ENCODE peak calls at places on chromosomes 11 and 22, in four cellular contexts. O is NCI-H1436 treated with DMSO at 0.1 percent for 48 hours, V is upper lobe of left lung, F is foreskin keratinocyte. H is an unnamed sample.

GRCh38 chr22:33919591-33920501 is at the start of gene LARGE1:
- DNase-seq in O (no peak), V (peak), F (peak), H (peak)

GRCh38 chr11:94768602-94769511 is 701 bp downstream of the AMOTL1 start:
- DNase-seq in F (no peak), O (no peak), V (peak), H (peak)

GRCh38 chr11:86990520-86990919 is 35.3 kb upstream of the FZD4 start:
- DNase-seq in F (peak), O (no peak), V (no peak), H (no peak)

GRCh38 chr22:27778299-27779090 is 23.1 kb downstream of the MN1 start:
- DNase-seq in F (no peak), V (no peak), O (no peak), H (no peak)

GRCh38 chr11:121514998-121515671 is 62.4 kb upstream of the SORL1-AS1 start:
- DNase-seq in V (no peak), F (no peak), O (no peak), H (no peak)

GRCh38 chr11:95698939-95699562 is 90.5 kb downstream of the FAM76B start:
- DNase-seq in V (no peak), O (no peak), F (peak), H (no peak)

GRCh38 chr11:123454060-123454651 is 24.1 kb downstream of the GRAMD1B start:
- DNase-seq in F (peak), V (no peak), O (no peak), H (no peak)

GRCh38 chr11:110366234-110366633 is 63.5 kb upstream of the FDX1 start:
- DNase-seq in O (no peak), F (peak), V (no peak), H (peak)

GRCh38 chr11:76724162-76724768 is 53.7 kb upstream of the LRRC32 start:
- DNase-seq in O (no peak), V (no peak), F (no peak), H (no peak)

GRCh38 chr22:39215430-39216142 is 29.2 kb downstream of the PDGFB start:
- DNase-seq in O (no peak), F (no peak), V (no peak), H (no peak)

GRCh38 chr11:134564472-134565200 is 152.6 kb upstream of the B3GAT1 start:
- DNase-seq in V (no peak), F (no peak), O (no peak), H (no peak)

GRCh38 chr11:105245781-105246315 is 106.3 kb upstream of the CARD18 start:
- DNase-seq in O (no peak), F (no peak), V (no peak), H (no peak)

GRCh38 chr22:36144886-36145541 is 15.5 kb downstream of the APOL3 start:
- DNase-seq in F (peak), V (no peak), O (peak), H (peak)

GRCh38 chr11:61446211-61446651 is 16.3 kb downstream of the SDHAF2 start:
- DNase-seq in O (peak), F (peak), V (peak), H (peak)

GRCh38 chr22:27241430-27242110 is 560.0 kb downstream of the MN1 start:
- DNase-seq in O (no peak), F (no peak), V (peak), H (peak)

GRCh38 chr11:123483058-123483457 is 53.0 kb downstream of the GRAMD1B start:
- DNase-seq in F (peak), V (no peak), O (no peak), H (no peak)

GRCh38 chr11:47333886-47334443 is 18.5 kb downstream of the MYBPC3 start:
- DNase-seq in O (no peak), V (no peak), F (no peak), H (no peak)

GRCh38 chr22:50293441-50294318 is 13.8 kb downstream of the PLXNB2 start:
- DNase-seq in F (peak), V (peak), O (no peak), H (peak)

GRCh38 chr11:1548221-1549070 is 23.6 kb downstream of the DUSP8 start:
- DNase-seq in F (peak), V (peak), O (no peak), H (peak)

GRCh38 chr11:117002639-117003305 is 95.5 kb downstream of the SIK3 start:
- DNase-seq in O (no peak), V (no peak), F (no peak), H (no peak)

GRCh38 chr11:15095736-15096228 is 18.9 kb upstream of the INSC start:
- DNase-seq in O (no peak), V (no peak), F (peak), H (no peak)

GRCh38 chr22:42270512-42271190 is at the start of gene TCF20:
- DNase-seq in F (peak), V (peak), O (no peak), H (peak)

GRCh38 chr11:71256080-71256479 is 3.7 kb upstream of the SHANK2 start:
- DNase-seq in F (no peak), V (peak), O (no peak), H (no peak)

GRCh38 chr11:707817-708420 is 1.9 kb downstream of the EPS8L2 start:
- DNase-seq in O (no peak), V (peak), F (no peak), H (peak)

GRCh38 chr22:25021976-25022711 is 69.6 kb downstream of the KIAA1671 start:
- DNase-seq in O (no peak), V (no peak), F (no peak), H (no peak)

GRCh38 chr11:62710001-62710345 is 2.5 kb downstream of the GNG3 start:
- DNase-seq in O (no peak), V (no peak), F (no peak), H (peak)

GRCh38 chr11:46711288-46711687 is 7.7 kb upstream of the F2 start:
- DNase-seq in F (no peak), O (no peak), V (no peak), H (no peak)